ENCODE peak calls at places on chromosomes 16 and 17, in eight cellular contexts. G is endodermal cell, Y is AG04450, V is endothelial cell, L is GM20000, J is osteocyte, R is Calu3, I is AG09309. P is an unnamed sample.

GRCh38 chr16:3347586-3347985 is 8.1 kb upstream of the OR2C1 start:
- DNase-seq in V (no peak), G (no peak), L (no peak), I (no peak), J (no peak), Y (no peak), R (no peak), P (no peak)

GRCh38 chr16:24850289-24850931 is 4.6 kb downstream of the SLC5A11 start:
- DNase-seq in Y (no peak), I (no peak), G (no peak), L (no peak), J (no peak), V (no peak), R (peak; percentile 29), P (no peak)

GRCh38 chr16:12896562-12896961 is 4.8 kb upstream of the SHISA9 start:
- DNase-seq in G (peak; percentile 67), R (peak; percentile 26), J (no peak), I (no peak), Y (no peak), L (peak; percentile 32), V (peak; percentile 36), P (no peak)

GRCh38 chr17:80270836-80271235 is 10.2 kb downstream of the RNF213 start:
- DNase-seq in L (no peak), R (peak; percentile 37), I (no peak), V (peak; percentile 63), G (peak; percentile 98), Y (no peak), J (no peak), P (no peak)

GRCh38 chr17:82780195-82780594 is 28.3 kb downstream of the TBCD start:
- DNase-seq in G (no peak), Y (no peak), I (no peak), V (no peak), R (no peak), J (no peak), L (no peak), P (no peak)

GRCh38 chr17:79440251-79440650 is 170.6 kb downstream of the RBFOX3 start:
- DNase-seq in Y (no peak), G (no peak), I (no peak), R (no peak), L (no peak), J (no peak), V (no peak), P (no peak)

GRCh38 chr17:3966720-3967363 is 2.6 kb upstream of the ATP2A3 start:
- DNase-seq in V (no peak), R (no peak), I (no peak), G (no peak), L (no peak), J (no peak), Y (no peak), P (peak; percentile 91)

GRCh38 chr16:23351360-23351759 is 49.3 kb downstream of the SCNN1B start:
- DNase-seq in L (no peak), I (no peak), V (no peak), Y (no peak), G (no peak), J (no peak), R (no peak), P (peak; percentile 87)

GRCh38 chr17:4533522-4534502 is 21.4 kb downstream of the MYBBP1A start:
- DNase-seq in R (no peak), V (no peak), G (peak; percentile 77), Y (no peak), J (no peak), I (no peak), L (no peak), P (peak; percentile 43)

GRCh38 chr16:3074860-3075545 is 9.6 kb downstream of the IL32 start:
- DNase-seq in Y (no peak), V (no peak), G (no peak), R (no peak), I (no peak), J (no peak), L (peak; percentile 69), P (peak; percentile 39)

GRCh38 chr16:79716645-79717323 is 116.2 kb upstream of the MAF start:
- DNase-seq in Y (no peak), L (no peak), V (no peak), J (no peak), R (no peak), G (no peak), I (no peak), P (no peak)

GRCh38 chr16:15650698-15651161 is 685 bp downstream of the NDE1 start:
- DNase-seq in G (peak; percentile 79), R (peak; percentile 9), Y (no peak), L (peak; percentile 67), J (no peak), V (peak; percentile 10), I (no peak), P (peak; percentile 44)

GRCh38 chr16:78792952-78793351 is 693.5 kb downstream of the WWOX start:
- DNase-seq in G (no peak), I (no peak), V (no peak), R (no peak), Y (no peak), J (no peak), L (no peak), P (no peak)

GRCh38 chr17:80793851-80794267 is 197.8 kb upstream of the CHMP6 start:
- DNase-seq in V (no peak), G (no peak), I (no peak), L (no peak), Y (no peak), J (no peak), R (no peak), P (no peak)

GRCh38 chr16:86307518-86307903 is 202.8 kb upstream of the FOXF1 start:
- DNase-seq in J (no peak), V (no peak), G (no peak), Y (no peak), I (peak; percentile 71), L (no peak), R (no peak), P (no peak)

GRCh38 chr17:64006361-64007088 is 8.4 kb downstream of the PRR29 start:
- DNase-seq in L (peak; percentile 9), V (peak; percentile 62), G (peak; percentile 35), J (no peak), R (no peak), Y (no peak), I (no peak), P (peak; percentile 49)

GRCh38 chr17:72465191-72466024 is 344.6 kb downstream of the SOX9 start:
- DNase-seq in V (no peak), R (peak; percentile 86), I (peak; percentile 67), L (peak; percentile 52), J (peak; percentile 86), G (peak; percentile 83), Y (peak; percentile 54), P (peak; percentile 79)

GRCh38 chr16:74862743-74863244 is 88.2 kb upstream of the FA2H start:
- DNase-seq in R (peak; percentile 45), J (no peak), I (no peak), G (no peak), L (peak; percentile 80), Y (no peak), V (no peak), P (no peak)

GRCh38 chr17:82410014-82410716 is 8.0 kb upstream of the HEXD start:
- DNase-seq in G (no peak), R (no peak), J (no peak), V (no peak), Y (no peak), L (no peak), I (no peak), P (no peak)

GRCh38 chr16:82061861-82062525 is 26.9 kb downstream of the HSD17B2 start:
- DNase-seq in G (no peak), J (no peak), Y (no peak), V (peak; percentile 10), L (peak; percentile 46), R (peak; percentile 59), I (no peak), P (no peak)
- TF ChIP-seq CTCF in G (peak; percentile 77), J (peak; percentile 45), Y (peak; percentile 46), V (peak; percentile 57), L (peak; percentile 32), R (peak; percentile 68), I (peak; percentile 55), P (no peak)

GRCh38 chr16:67185003-67185865 is 1.5 kb upstream of the MATCAP1 start:
- DNase-seq in L (peak; percentile 87), I (peak; percentile 62), V (peak; percentile 99), J (peak; percentile 97), G (peak; percentile 99), R (peak; percentile 98), Y (peak; percentile 79), P (peak; percentile 94)
- TF ChIP-seq CTCF in L (peak; percentile 78), I (peak; percentile 95), V (peak; percentile 68), J (peak; percentile 89), G (peak; percentile 88), R (peak; percentile 81), Y (peak; percentile 88), P (peak; percentile 80)

DNA sequence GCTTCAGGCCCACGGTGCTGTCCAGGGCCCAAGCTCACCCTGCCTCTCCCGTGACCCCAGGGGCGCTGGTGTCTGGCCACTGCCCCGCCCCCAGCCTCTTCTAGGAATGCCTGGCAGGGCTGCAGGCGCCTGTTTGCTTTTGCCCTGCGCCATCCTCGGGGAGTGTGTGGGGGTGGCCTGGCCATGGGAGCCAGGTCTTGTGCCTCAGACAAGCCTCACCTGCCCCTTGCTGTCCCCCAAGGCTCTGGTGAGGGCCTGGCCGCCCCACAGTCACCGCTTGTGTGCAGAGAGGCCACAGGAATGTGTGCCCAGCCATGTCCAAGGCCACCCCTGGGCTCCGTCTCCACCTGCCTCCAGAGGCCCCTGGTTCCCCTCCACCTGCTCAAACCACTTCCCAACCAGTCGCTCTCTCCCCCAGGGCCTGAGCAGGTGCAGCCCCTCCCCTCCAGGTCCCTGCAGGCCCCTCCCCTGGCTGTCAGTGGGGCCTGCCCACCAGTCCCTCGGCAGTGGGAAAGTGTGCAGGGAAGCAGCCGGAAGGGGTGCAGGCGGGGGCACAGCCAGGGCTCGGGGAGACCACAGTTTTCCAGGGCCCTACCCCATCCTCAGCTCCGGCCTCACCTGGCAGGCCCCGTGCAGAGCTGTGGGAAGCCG is 841 bp upstream of the IGFALS start:
- DNase-seq in J (no peak), G (peak; percentile 40), L (no peak), Y (no peak), I (no peak), V (no peak), R (no peak), P (peak; percentile 12)
- TF ChIP-seq CTCF in J (no peak), G (no peak), L (no peak), Y (no peak), I (no peak), V (no peak), R (no peak), P (no peak)

DNA sequence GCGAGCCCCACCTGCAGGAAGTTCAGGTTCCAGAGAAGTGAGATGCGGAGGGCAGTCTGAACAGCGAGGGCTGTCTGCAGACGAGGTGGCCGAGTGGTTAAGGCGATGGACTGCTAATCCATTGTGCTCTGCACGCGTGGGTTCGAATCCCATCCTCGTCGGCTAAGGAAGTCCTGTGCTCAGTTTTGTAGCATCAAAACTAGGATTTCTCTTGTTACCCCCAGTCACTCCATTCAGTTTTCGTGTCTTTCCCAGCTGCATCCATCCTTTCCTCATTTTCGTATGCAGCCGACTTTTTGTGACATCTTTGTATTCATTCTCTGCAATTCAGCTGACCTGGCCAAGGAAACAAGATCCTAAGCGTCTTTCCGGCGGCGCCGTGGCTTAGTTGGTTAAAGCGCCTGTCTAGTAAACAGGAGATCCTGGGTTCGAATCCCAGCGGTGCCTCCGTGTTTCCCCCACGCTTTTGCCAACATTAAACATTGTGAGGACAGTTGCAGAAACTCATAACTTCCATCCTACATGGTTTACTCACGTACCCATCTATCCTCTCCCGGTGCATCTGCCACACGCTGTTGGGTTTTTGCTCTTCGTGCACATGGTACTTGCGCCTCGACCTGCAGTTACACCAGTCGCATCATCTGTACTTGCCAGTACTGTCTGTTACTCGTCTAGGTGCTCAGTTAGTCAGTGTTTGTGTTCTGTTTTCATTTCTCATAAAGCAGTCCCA is 3.0 kb downstream of the BORCS6 start:
- DNase-seq in L (peak; percentile 74), J (peak; percentile 97), R (peak; percentile 92), I (peak; percentile 86), V (peak; percentile 93), G (peak; percentile 100), Y (peak; percentile 90), P (peak; percentile 94)
- TF ChIP-seq CTCF in L (no peak), J (peak; percentile 52), R (no peak), I (no peak), V (no peak), G (peak; percentile 61), Y (peak; percentile 53), P (no peak)